ENCODE peak calls at places on chromosomes 5 and 9, in five cellular contexts. A is left colon; X is HCT116; C is activated CD8-positive, alpha-beta memory T cell treated with anti-CD3 and anti-CD28 coated beads, Interleukin-2, amount 10 ng/mL, durations not matched to agents 7 days and 5 days; U is CD8-positive, alpha-beta T cell. I is an unnamed sample.

GRCh38 chr9:69213647-69214046 is 39.6 kb downstream of the TJP2 start:
- ATAC-seq in A (no peak), X (no peak), C (no peak), U (no peak), I (no peak)

GRCh38 chr9:129340427-129341196 is 162.6 kb upstream of the IER5L start:
- ATAC-seq in A (no peak), X (no peak), C (peak), U (no peak), I (no peak)

GRCh38 chr9:129474740-129475404 is 146.0 kb downstream of the C9orf50 start:
- ATAC-seq in A (no peak), X (no peak), C (no peak), U (no peak), I (no peak)

GRCh38 chr9:71223953-71224538 is 102.6 kb upstream of the TRPM3 start:
- ATAC-seq in A (no peak), X (no peak), C (no peak), U (no peak), I (no peak)

GRCh38 chr5:125006011-125006685 is 259.7 kb upstream of the ZNF608 start:
- ATAC-seq in A (no peak), X (no peak), C (no peak), U (no peak), I (no peak)

GRCh38 chr5:178221203-178221771 is 11.3 kb downstream of the PHYKPL start:
- ATAC-seq in A (no peak), X (no peak), C (peak), U (no peak), I (peak)

GRCh38 chr5:32598270-32598937 is 13.0 kb downstream of the SUB1 start:
- ATAC-seq in A (no peak), X (no peak), C (no peak), U (peak), I (no peak)

GRCh38 chr5:10310073-10310779 is 2.5 kb upstream of the CMBL start:
- ATAC-seq in A (peak), X (peak), C (peak), U (no peak), I (no peak)

GRCh38 chr5:75335952-75336624 is 932 bp upstream of the HMGCR start:
- ATAC-seq in A (peak), X (peak), C (no peak), U (no peak), I (no peak)

GRCh38 chr9:137658778-137659177 is 40.0 kb downstream of the EHMT1 start:
- ATAC-seq in A (no peak), X (no peak), C (no peak), U (no peak), I (no peak)

I was measured in activated CD4-positive, CD25-positive, alpha-beta regulatory T cell treated with anti-CD3 and anti-CD28 coated beads, Interleukin-2, amount 50 U/mL, for 24 hours.